ENCODE peak calls at places on chromosome 7, in seven cellular contexts. L, T, R, B, Y, E and M are unnamed samples.

GRCh38 chr7:48171190-48171589 is at the start of gene ABCA13:
- DNase-seq in T (no peak), E (no peak), B (peak; percentile 52), R (no peak), Y (no peak), L (no peak), M (no peak)

GRCh38 chr7:112938895-112939588 is 147.6 kb downstream of the GPR85 start:
- DNase-seq in T (peak; percentile 47), Y (peak; percentile 19), B (peak; percentile 24), L (peak; percentile 76), R (peak; percentile 71), E (no peak), M (peak; percentile 35)

GRCh38 chr7:43729214-43729923 is at the start of gene COA1:
- DNase-seq in T (peak; percentile 86), L (peak; percentile 96), B (peak; percentile 89), E (peak; percentile 68), R (peak; percentile 89), Y (peak; percentile 82), M (peak; percentile 71)

GRCh38 chr7:17041324-17041723 is 159.5 kb upstream of the AGR3 start:
- DNase-seq in T (peak; percentile 59), R (no peak), B (peak; percentile 73), L (peak; percentile 27), E (no peak), Y (peak; percentile 22), M (no peak)

GRCh38 chr7:27423290-27423689 is 180.7 kb downstream of the EVX1 start:
- DNase-seq in T (no peak), R (peak; percentile 78), Y (no peak), L (no peak), E (no peak), B (peak; percentile 90), M (no peak)

GRCh38 chr7:151833691-151834090 is 43.2 kb downstream of the PRKAG2 start:
- DNase-seq in Y (no peak), E (no peak), L (peak; percentile 12), T (no peak), R (no peak), B (no peak), M (no peak)

GRCh38 chr7:155300641-155301452 is 3.2 kb downstream of the INSIG1 start:
- DNase-seq in T (no peak), L (no peak), B (no peak), E (no peak), Y (no peak), R (no peak), M (no peak)

GRCh38 chr7:33880787-33881186 is 24.6 kb upstream of the BMPER start:
- DNase-seq in R (no peak), L (no peak), B (no peak), T (no peak), E (no peak), Y (no peak), M (no peak)

GRCh38 chr7:83941300-83941699 is 253.3 kb downstream of the SEMA3A start:
- DNase-seq in B (no peak), R (no peak), L (no peak), E (no peak), T (no peak), Y (no peak), M (no peak)

GRCh38 chr7:135811513-135811912 is 62.9 kb upstream of the FAM180A start:
- DNase-seq in Y (no peak), L (no peak), B (no peak), T (no peak), E (no peak), R (no peak), M (no peak)

GRCh38 chr7:142629588-142630260 is 119.5 kb upstream of the PRSS1 start:
- DNase-seq in Y (peak; percentile 48), T (no peak), R (no peak), E (no peak), L (no peak), B (no peak), M (no peak)

GRCh38 chr7:137987968-137988367 is 13.9 kb downstream of the CREB3L2 start:
- DNase-seq in R (no peak), L (no peak), Y (no peak), B (no peak), T (no peak), E (peak; percentile 61), M (peak; percentile 20)

GRCh38 chr7:33500590-33500989 is 371.2 kb downstream of the BBS9 start:
- DNase-seq in R (no peak), E (no peak), T (no peak), L (no peak), B (no peak), Y (no peak), M (no peak)

GRCh38 chr7:94043299-94043698 is 39.1 kb upstream of the BET1 start:
- DNase-seq in Y (peak; percentile 4), T (no peak), R (no peak), E (no peak), L (no peak), B (peak; percentile 75), M (no peak)

GRCh38 chr7:136049818-136050461 is 72.8 kb upstream of the MTPN start:
- DNase-seq in E (no peak), Y (no peak), B (no peak), R (no peak), L (no peak), T (no peak), M (no peak)

GRCh38 chr7:76515999-76516443 is 5.7 kb downstream of the UPK3B start:
- DNase-seq in Y (peak; percentile 87), R (no peak), B (peak; percentile 52), E (no peak), T (no peak), L (no peak), M (peak; percentile 77)

GRCh38 chr7:38052786-38053185 is 125.3 kb upstream of the STARD3NL start:
- DNase-seq in E (no peak), T (no peak), L (peak; percentile 44), Y (no peak), B (no peak), R (no peak), M (no peak)

GRCh38 chr7:6558837-6559236 is 7.6 kb upstream of the GRID2IP start:
- DNase-seq in L (peak; percentile 66), E (no peak), Y (peak; percentile 63), B (peak; percentile 65), R (no peak), T (no peak), M (peak; percentile 59)

GRCh38 chr7:30476401-30477145 is 2.0 kb downstream of the NOD1 start:
- DNase-seq in E (no peak), L (peak; percentile 94), T (peak; percentile 86), Y (no peak), R (no peak), B (no peak), M (no peak)

GRCh38 chr7:31052504-31052840 is 364 bp downstream of the ADCYAP1R1 start:
- DNase-seq in R (no peak), L (peak; percentile 55), Y (no peak), E (no peak), B (no peak), T (no peak), M (no peak)

GRCh38 chr7:51430480-51431086 is 114.0 kb upstream of the COBL start:
- DNase-seq in B (peak; percentile 67), Y (peak; percentile 55), T (peak; percentile 48), E (peak; percentile 5), R (no peak), L (peak; percentile 75), M (peak; percentile 56)

GRCh38 chr7:135979674-135980660 is 2.8 kb upstream of the MTPN start:
- DNase-seq in Y (peak; percentile 14), L (no peak), T (no peak), R (no peak), E (no peak), B (peak; percentile 13), M (no peak)